ENCODE peak calls at places on chromosomes 2 and 18, in nine cellular contexts. D, B, W, H, G, T, O, E and L are unnamed samples.

GRCh38 chr2:215680605-215681598 is 245.0 kb upstream of the FN1 start:
- DNase-seq in O (peak), T (peak), E (peak), B (no peak), D (peak), H (peak), W (no peak), G (peak), L (no peak)

GRCh38 chr18:31555971-31556747 is 35.5 kb upstream of the TTR start:
- DNase-seq in B (no peak), O (peak), H (no peak), E (peak), W (peak), T (peak), D (peak), G (peak), L (no peak)

GRCh38 chr2:73842739-73843019 is 13.9 kb downstream of the STAMBP start:
- DNase-seq in E (no peak), B (no peak), O (no peak), T (no peak), D (no peak), W (no peak), H (no peak), G (peak), L (no peak)

GRCh38 chr2:113886479-113887383 is 3.2 kb upstream of the ACTR3 start:
- DNase-seq in W (no peak), H (peak), G (peak), D (peak), O (peak), E (peak), T (peak), B (no peak), L (peak)

GRCh38 chr18:2263303-2263702 is 308.0 kb downstream of the METTL4 start:
- DNase-seq in T (no peak), O (no peak), D (no peak), W (no peak), E (no peak), H (no peak), B (no peak), G (no peak), L (no peak)

GRCh38 chr2:232375164-232375563 is 3.4 kb upstream of the ALPP start:
- DNase-seq in D (no peak), G (no peak), O (no peak), H (no peak), B (no peak), W (no peak), E (no peak), T (no peak), L (no peak)

GRCh38 chr2:8500124-8501054 is 181.5 kb upstream of the ID2 start:
- DNase-seq in W (no peak), H (no peak), G (peak), D (no peak), B (no peak), O (no peak), T (peak), E (peak), L (no peak)

GRCh38 chr2:67871696-67872320 is 191.0 kb downstream of the C1D start:
- DNase-seq in O (no peak), T (peak), E (peak), H (peak), W (no peak), B (no peak), D (peak), G (peak), L (no peak)

GRCh38 chr2:227653419-227653818 is 13.2 kb upstream of the SCYGR5 start:
- DNase-seq in H (no peak), O (no peak), B (no peak), D (peak), T (peak), G (peak), W (no peak), E (peak), L (no peak)

GRCh38 chr2:228318218-228318617 is 136.7 kb upstream of the SPHKAP start:
- DNase-seq in D (peak), E (peak), W (peak), O (no peak), H (no peak), G (no peak), B (peak), T (peak), L (no peak)

GRCh38 chr2:64543006-64543697 is 19.0 kb downstream of the AFTPH start:
- DNase-seq in H (no peak), O (no peak), T (no peak), E (peak), W (no peak), B (no peak), G (peak), D (peak), L (no peak)

GRCh38 chr2:41197781-41198180 is 745.9 kb upstream of the SLC8A1 start:
- DNase-seq in B (no peak), T (peak), D (peak), G (no peak), H (no peak), O (no peak), E (peak), W (no peak), L (no peak)

GRCh38 chr18:31837879-31838278 is 77.2 kb upstream of the SLC25A52 start:
- DNase-seq in B (no peak), D (no peak), T (no peak), E (no peak), W (no peak), G (no peak), O (no peak), H (no peak), L (no peak)

GRCh38 chr2:239792649-239793010 is 232.5 kb downstream of the NDUFA10 start:
- DNase-seq in E (no peak), D (no peak), H (peak), O (no peak), G (no peak), W (no peak), T (no peak), B (peak), L (no peak)

GRCh38 chr2:176081451-176081992 is 2.2 kb downstream of the EVX2 start:
- DNase-seq in E (no peak), W (no peak), B (no peak), O (no peak), G (no peak), H (no peak), D (no peak), T (peak), L (no peak)

GRCh38 chr2:176078440-176079284 is 5.1 kb downstream of the EVX2 start:
- DNase-seq in O (no peak), H (no peak), T (no peak), E (no peak), G (no peak), D (no peak), B (no peak), W (no peak), L (no peak)

GRCh38 chr2:176079285-176079830 is 4.4 kb downstream of the EVX2 start:
- DNase-seq in O (no peak), B (peak), W (no peak), E (no peak), D (no peak), G (no peak), T (no peak), H (no peak), L (no peak)

GRCh38 chr2:176080540-176081355 is 3.0 kb downstream of the EVX2 start:
- DNase-seq in O (no peak), E (no peak), D (no peak), T (no peak), G (no peak), H (no peak), W (no peak), B (peak), L (no peak)

DNA sequence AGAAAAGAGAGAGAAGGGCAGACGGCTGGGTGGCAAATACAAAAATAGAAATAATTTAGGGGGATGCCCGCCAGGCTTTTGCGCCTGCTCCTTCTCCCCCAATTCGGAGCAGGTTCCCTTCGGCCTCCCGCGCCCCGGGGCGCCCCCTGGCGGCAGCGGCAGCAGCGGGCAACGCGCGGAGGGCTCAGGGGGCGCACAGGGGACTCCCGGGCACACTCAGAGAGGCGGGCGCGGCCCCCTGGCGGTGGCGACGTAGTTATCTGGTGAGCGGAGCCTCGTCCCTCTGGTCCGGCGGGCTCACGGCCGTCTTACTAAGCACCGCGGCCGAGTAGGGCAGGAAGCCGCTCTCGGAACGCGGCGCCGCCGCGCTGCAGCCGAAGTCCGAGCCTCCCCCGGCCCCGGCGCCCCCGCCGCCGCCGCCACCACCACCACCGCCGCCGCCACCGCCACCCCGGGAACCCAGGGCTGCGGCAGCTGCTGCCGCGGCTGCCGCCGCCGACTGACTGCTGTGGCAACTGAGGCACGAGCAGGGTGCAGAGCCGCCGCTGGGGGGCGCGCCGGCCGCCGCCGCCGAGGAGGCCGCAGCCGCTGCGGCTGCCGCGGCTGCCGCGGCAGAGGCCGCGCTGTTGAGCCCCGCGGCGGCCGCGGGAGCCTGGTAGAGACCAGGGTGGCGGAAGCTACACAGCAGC is 3.8 kb downstream of the EVX2 start:
- DNase-seq in O (no peak), D (peak), E (peak), T (no peak), B (peak), H (no peak), G (peak), W (peak), L (no peak)
- TF ChIP-seq CTCF in O (peak), D (no peak), E (peak), T (peak), B (peak), H (peak), G (peak), W (peak), L (peak)

GRCh38 chr2:167863377-167863776 is 384.0 kb downstream of the STK39 start:
- DNase-seq in T (no peak), B (no peak), W (no peak), H (no peak), G (no peak), D (no peak), E (no peak), O (no peak), L (no peak)

GRCh38 chr2:167874812-167875211 is 372.6 kb downstream of the STK39 start:
- DNase-seq in G (no peak), O (no peak), D (no peak), H (no peak), B (no peak), T (no peak), W (no peak), E (no peak), L (no peak)

DNA sequence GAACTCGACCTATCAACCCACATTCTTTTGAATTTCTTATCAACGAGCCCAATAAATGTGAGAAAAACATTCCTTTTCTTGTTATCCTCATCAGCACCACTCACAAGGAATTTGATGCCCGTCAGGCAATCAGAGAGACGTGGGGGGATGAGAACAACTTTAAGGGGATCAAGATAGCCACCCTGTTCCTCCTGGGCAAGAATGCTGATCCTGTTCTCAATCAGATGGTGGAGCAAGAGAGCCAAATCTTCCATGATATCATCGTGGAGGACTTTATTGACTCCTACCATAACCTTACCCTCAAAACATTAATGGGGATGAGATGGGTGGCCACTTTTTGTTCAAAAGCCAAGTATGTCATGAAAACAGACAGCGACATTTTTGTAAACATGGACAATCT is 378.2 kb downstream of the STK39 start:
- DNase-seq in D (no peak), O (no peak), H (no peak), E (no peak), T (no peak), B (no peak), G (no peak), W (no peak), L (no peak)
- TF ChIP-seq CTCF in D (no peak), O (no peak), H (no peak), E (no peak), T (no peak), B (peak), G (no peak), W (no peak), L (no peak)

DNA sequence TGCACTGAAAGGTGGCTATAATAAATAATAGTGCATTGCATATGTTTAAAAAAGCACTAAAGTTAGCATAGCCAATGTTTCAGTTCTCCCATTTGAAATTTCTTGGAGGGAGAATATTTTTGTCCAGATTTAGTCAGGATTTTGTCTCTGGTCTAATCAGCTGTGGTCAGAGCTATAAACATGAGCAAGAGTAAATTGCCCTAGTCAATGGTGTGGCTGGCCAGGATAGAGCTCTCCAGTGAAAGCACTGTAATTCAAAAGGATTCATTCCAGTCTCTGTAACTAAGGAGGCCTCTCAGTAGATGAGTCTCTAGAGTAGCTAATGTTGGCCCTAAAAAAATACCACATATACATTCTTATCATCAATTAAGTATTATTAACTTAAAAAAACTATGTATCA is 241.6 kb downstream of the CDCA7 start:
- DNase-seq in T (no peak), B (no peak), O (no peak), G (peak), H (no peak), W (no peak), E (no peak), D (no peak), L (no peak)
- TF ChIP-seq CTCF in T (no peak), B (no peak), O (no peak), G (no peak), H (no peak), W (no peak), E (no peak), D (no peak), L (no peak)

DNA sequence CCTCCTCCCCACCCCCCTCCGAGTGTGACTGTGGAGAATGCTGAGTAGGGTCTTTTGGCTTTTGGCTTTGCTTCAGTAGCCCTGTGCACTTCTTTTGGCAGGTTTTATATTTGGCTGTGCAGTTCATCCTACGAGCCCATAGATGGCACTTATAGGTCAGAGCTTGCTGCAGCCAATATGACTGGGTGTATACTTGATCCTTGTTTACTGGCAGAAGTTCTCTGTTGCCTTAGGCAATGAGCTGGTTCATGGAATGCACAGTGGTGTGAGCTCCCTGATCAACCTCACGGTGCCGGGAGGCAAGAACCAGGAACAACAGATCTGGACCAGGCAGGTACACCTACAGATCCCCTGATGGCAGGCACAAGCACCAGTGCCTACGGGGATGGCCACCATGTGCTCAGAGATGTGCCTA is 190.2 kb downstream of the KIAA1328 start:
- DNase-seq in H (no peak), T (peak), O (no peak), G (peak), E (peak), W (no peak), B (peak), D (peak), L (no peak)
- TF ChIP-seq CTCF in H (no peak), T (peak), O (no peak), G (no peak), E (peak), W (peak), B (peak), D (peak), L (no peak)

DNA sequence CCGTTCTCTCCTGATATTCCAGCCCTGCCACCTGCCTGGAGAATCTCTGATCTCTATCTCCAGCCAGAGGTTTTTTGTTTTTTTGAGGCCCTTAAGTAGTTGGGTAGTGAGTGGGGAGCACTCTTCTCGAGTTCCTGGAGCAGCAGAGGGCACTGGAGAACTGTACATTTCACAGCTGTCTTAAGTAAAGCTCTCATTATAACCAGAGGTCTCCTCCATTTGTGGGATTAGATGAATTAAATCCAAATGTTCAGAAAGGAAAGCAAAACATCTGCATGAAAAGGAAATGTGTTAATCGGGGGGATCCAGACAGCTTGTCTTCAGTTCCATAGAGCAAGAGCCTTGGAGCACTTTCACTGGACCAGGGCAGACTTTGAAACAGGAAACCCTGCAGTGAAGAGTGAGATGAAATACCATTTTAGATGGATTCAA is 32.8 kb downstream of the AOX1 start:
- DNase-seq in H (no peak), G (peak), T (peak), D (peak), B (no peak), E (peak), O (no peak), W (no peak), L (no peak)
- TF ChIP-seq CTCF in H (no peak), G (peak), T (peak), D (peak), B (no peak), E (peak), O (no peak), W (no peak), L (no peak)

GRCh38 chr2:6896930-6897759 is 19.6 kb downstream of the RSAD2 start:
- DNase-seq in H (no peak), T (peak), G (peak), D (peak), B (no peak), E (peak), O (no peak), W (no peak), L (no peak)
- TF ChIP-seq CTCF in H (peak), T (peak), G (peak), D (peak), B (peak), E (peak), O (peak), W (peak), L (peak)

DNA sequence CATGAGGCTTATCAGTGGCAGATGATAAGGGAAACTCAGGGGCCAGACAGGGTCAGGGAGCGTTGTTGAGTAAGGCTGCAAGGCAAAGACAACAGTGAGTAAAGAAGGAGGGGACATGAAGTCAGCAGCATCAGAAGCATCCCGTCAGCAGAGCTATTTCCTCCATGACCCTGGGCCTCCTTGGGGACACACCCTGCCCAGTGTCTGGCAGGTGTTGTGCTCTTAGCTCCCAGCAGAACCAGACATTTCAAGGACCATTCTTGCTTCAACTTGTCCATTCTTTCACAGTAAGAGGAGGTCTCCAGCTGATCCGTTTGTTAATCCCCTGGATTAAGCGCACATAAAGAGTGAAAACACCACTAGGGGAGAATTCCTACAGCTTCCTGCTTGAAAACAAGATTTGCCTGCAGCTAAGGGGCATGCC is 88.7 kb upstream of the MEIS1 start:
- DNase-seq in T (no peak), G (no peak), E (no peak), H (no peak), B (no peak), W (no peak), O (no peak), D (no peak), L (no peak)
- TF ChIP-seq CTCF in T (no peak), G (no peak), E (no peak), H (no peak), B (no peak), W (no peak), O (no peak), D (no peak), L (no peak)

GRCh38 chr18:72638353-72638752 is 94.2 kb upstream of the CBLN2 start:
- DNase-seq in W (no peak), B (no peak), D (no peak), T (no peak), G (no peak), E (no peak), O (no peak), H (no peak), L (no peak)

GRCh38 chr18:72637319-72638113 is 93.4 kb upstream of the CBLN2 start:
- DNase-seq in E (no peak), D (no peak), T (no peak), H (no peak), W (no peak), B (no peak), G (no peak), O (no peak), L (no peak)

GRCh38 chr18:72634500-72634899 is 90.4 kb upstream of the CBLN2 start:
- DNase-seq in E (no peak), H (no peak), O (no peak), D (no peak), G (no peak), T (no peak), W (no peak), B (no peak), L (no peak)
- TF ChIP-seq CTCF in E (no peak), H (no peak), O (no peak), D (no peak), G (no peak), T (no peak), W (no peak), B (no peak), L (no peak)